ENCODE peak calls at places on chromosomes 3 and 15, in eight cellular contexts. M is brain microvascular endothelial cell, O is WERI-Rb-1, G is SK-N-SH, A is HFF-Myc, P is fibroblast of pulmonary artery, L is RWPE2, F is heart right ventricle. E is an unnamed sample.

GRCh38 chr3:188021502-188022040 is 132.4 kb upstream of the LPP start:
- DNase-seq in M (peak), O (no peak), G (no peak), A (peak), P (peak), L (no peak), F (no peak), E (peak)

GRCh38 chr3:30578479-30578878 is 27.9 kb upstream of the TGFBR2 start:
- DNase-seq in M (peak), O (no peak), G (no peak), A (peak), P (peak), L (no peak), F (peak), E (peak)

GRCh38 chr3:13621381-13622221 is 72.7 kb downstream of the FBLN2 start:
- DNase-seq in M (no peak), O (no peak), G (no peak), A (no peak), P (no peak), L (no peak), F (no peak), E (no peak)

GRCh38 chr3:189304465-189305341 is 132.9 kb downstream of the TPRG1 start:
- DNase-seq in M (no peak), O (no peak), G (no peak), A (no peak), P (no peak), L (peak), F (no peak), E (peak)

GRCh38 chr3:49553320-49553689 is 972 bp upstream of the BSN start:
- DNase-seq in M (no peak), O (no peak), G (no peak), A (no peak), P (peak), L (no peak), F (no peak), E (no peak)

GRCh38 chr15:75431682-75432081 is 19.8 kb downstream of the SIN3A start:
- DNase-seq in M (no peak), O (no peak), G (no peak), A (no peak), P (no peak), L (no peak), F (no peak), E (peak)

GRCh38 chr3:132418916-132419315 is 1.6 kb downstream of the DNAJC13 start:
- DNase-seq in M (no peak), O (no peak), G (no peak), A (no peak), P (peak), L (no peak), F (no peak), E (peak)

GRCh38 chr3:134603480-134603879 is 47.3 kb downstream of the KY start:
- DNase-seq in M (no peak), O (no peak), G (no peak), A (no peak), P (no peak), L (no peak), F (no peak), E (no peak)

GRCh38 chr3:10957976-10958749 is 34.4 kb upstream of the SLC6A1 start:
- DNase-seq in M (no peak), O (no peak), G (no peak), A (no peak), P (peak), L (no peak), F (peak), E (no peak)

GRCh38 chr15:91603681-91604080 is 249.8 kb upstream of the SLCO3A1 start:
- DNase-seq in M (no peak), O (no peak), G (no peak), A (no peak), P (peak), L (no peak), F (no peak), E (peak)

GRCh38 chr15:74837482-74837881 is 5.5 kb downstream of the ULK3 start:
- DNase-seq in M (no peak), O (no peak), G (no peak), A (no peak), P (no peak), L (peak), F (no peak), E (no peak)

GRCh38 chr15:49918106-49918505 is 200.9 kb downstream of the ATP8B4 start:
- DNase-seq in M (peak), O (no peak), G (no peak), A (no peak), P (peak), L (no peak), F (peak), E (peak)

GRCh38 chr3:156175570-156175969 is 55.2 kb downstream of the KCNAB1 start:
- DNase-seq in M (no peak), O (no peak), G (no peak), A (no peak), P (no peak), L (no peak), F (no peak), E (peak)

GRCh38 chr15:73493936-73494335 is 51.0 kb downstream of the REC114 start:
- DNase-seq in M (no peak), O (no peak), G (no peak), A (no peak), P (no peak), L (no peak), F (no peak), E (no peak)

GRCh38 chr3:188272481-188273372 is 118.8 kb downstream of the LPP start:
- DNase-seq in M (peak), O (no peak), G (no peak), A (peak), P (peak), L (no peak), F (no peak), E (peak)

GRCh38 chr15:100728371-100729201 is 126.2 kb downstream of the ASB7 start:
- DNase-seq in M (no peak), O (peak), G (peak), A (no peak), P (no peak), L (peak), F (no peak), E (no peak)

GRCh38 chr3:197022405-197023231 is 7.0 kb downstream of the MELTF start:
- DNase-seq in M (no peak), O (no peak), G (peak), A (no peak), P (no peak), L (peak), F (no peak), E (no peak)

GRCh38 chr15:98838387-98839259 is 169.0 kb downstream of the PGPEP1L start:
- DNase-seq in M (no peak), O (no peak), G (no peak), A (no peak), P (no peak), L (no peak), F (no peak), E (no peak)

GRCh38 chr3:143901105-143901504 is 52.8 kb upstream of the SLC9A9 start:
- DNase-seq in M (peak), O (no peak), G (no peak), A (peak), P (peak), L (no peak), F (no peak), E (peak)

GRCh38 chr3:30943206-30943605 is 48.7 kb upstream of the GADL1 start:
- DNase-seq in M (no peak), O (no peak), G (no peak), A (no peak), P (no peak), L (no peak), F (no peak), E (no peak)

GRCh38 chr15:48887144-48887543 is 9.2 kb downstream of the EID1 start:
- DNase-seq in M (no peak), O (no peak), G (no peak), A (no peak), P (no peak), L (no peak), F (no peak), E (no peak)

GRCh38 chr3:161171639-161172552 is 49.2 kb upstream of the NMD3 start:
- DNase-seq in M (no peak), O (no peak), G (no peak), A (no peak), P (peak), L (no peak), F (no peak), E (peak)

GRCh38 chr3:66997560-66998074 is 490 bp upstream of the KBTBD8 start:
- DNase-seq in M (peak), O (peak), G (no peak), A (no peak), P (no peak), L (no peak), F (peak), E (no peak)

GRCh38 chr3:42804113-42804830 is at the start of gene HIGD1A:
- DNase-seq in M (peak), O (peak), G (peak), A (peak), P (peak), L (peak), F (peak), E (peak)

GRCh38 chr3:9786209-9786739 is 6.0 kb downstream of the TADA3 start:
- DNase-seq in M (no peak), O (no peak), G (no peak), A (no peak), P (no peak), L (no peak), F (no peak), E (no peak)

GRCh38 chr15:91572110-91572509 is 281.4 kb upstream of the SLCO3A1 start:
- DNase-seq in M (peak), O (no peak), G (no peak), A (no peak), P (peak), L (no peak), F (peak), E (peak)

GRCh38 chr3:161420746-161421145 is 49.4 kb upstream of the SPTSSB start:
- DNase-seq in M (peak), O (no peak), G (no peak), A (no peak), P (no peak), L (peak), F (no peak), E (peak)

GRCh38 chr15:78065284-78065872 is 12.1 kb downstream of the TBC1D2B start:
- DNase-seq in M (peak), O (no peak), G (no peak), A (peak), P (peak), L (no peak), F (peak), E (peak)

GRCh38 chr3:124258057-124258500 is 266.2 kb upstream of the ROPN1 start:
- DNase-seq in M (peak), O (no peak), G (peak), A (no peak), P (peak), L (no peak), F (no peak), E (peak)

GRCh38 chr3:38722760-38723568 is 73.5 kb upstream of the SCN5A start:
- DNase-seq in M (peak), O (no peak), G (no peak), A (no peak), P (peak), L (no peak), F (no peak), E (peak)

GRCh38 chr3:88141458-88142083 is 8.2 kb upstream of the C3orf38 start:
- DNase-seq in M (no peak), O (no peak), G (no peak), A (peak), P (peak), L (no peak), F (no peak), E (peak)

GRCh38 chr15:31079519-31079918 is 22.0 kb downstream of the TRPM1 start:
- DNase-seq in M (peak), O (no peak), G (no peak), A (no peak), P (no peak), L (no peak), F (no peak), E (no peak)

GRCh38 chr3:23232016-23232415 is 28.9 kb downstream of the UBE2E2 start:
- DNase-seq in M (no peak), O (no peak), G (no peak), A (no peak), P (peak), L (no peak), F (no peak), E (no peak)

GRCh38 chr15:48936666-48937065 is 27.1 kb downstream of the SHC4 start:
- DNase-seq in M (peak), O (no peak), G (no peak), A (no peak), P (peak), L (no peak), F (no peak), E (peak)

GRCh38 chr3:95037927-95038326 is 975.1 kb downstream of the NSUN3 start:
- DNase-seq in M (no peak), O (no peak), G (no peak), A (no peak), P (no peak), L (no peak), F (no peak), E (no peak)

GRCh38 chr3:112979244-112979832 is 4.4 kb upstream of the CD200R1 start:
- DNase-seq in M (no peak), O (no peak), G (peak), A (peak), P (peak), L (no peak), F (no peak), E (peak)

GRCh38 chr15:88013111-88013510 is 243.4 kb downstream of the NTRK3 start:
- DNase-seq in M (no peak), O (no peak), G (no peak), A (no peak), P (no peak), L (no peak), F (no peak), E (no peak)

GRCh38 chr15:75531041-75531450 is 48.1 kb downstream of the PTPN9 start:
- DNase-seq in M (peak), O (no peak), G (no peak), A (no peak), P (peak), L (no peak), F (peak), E (peak)

DNA sequence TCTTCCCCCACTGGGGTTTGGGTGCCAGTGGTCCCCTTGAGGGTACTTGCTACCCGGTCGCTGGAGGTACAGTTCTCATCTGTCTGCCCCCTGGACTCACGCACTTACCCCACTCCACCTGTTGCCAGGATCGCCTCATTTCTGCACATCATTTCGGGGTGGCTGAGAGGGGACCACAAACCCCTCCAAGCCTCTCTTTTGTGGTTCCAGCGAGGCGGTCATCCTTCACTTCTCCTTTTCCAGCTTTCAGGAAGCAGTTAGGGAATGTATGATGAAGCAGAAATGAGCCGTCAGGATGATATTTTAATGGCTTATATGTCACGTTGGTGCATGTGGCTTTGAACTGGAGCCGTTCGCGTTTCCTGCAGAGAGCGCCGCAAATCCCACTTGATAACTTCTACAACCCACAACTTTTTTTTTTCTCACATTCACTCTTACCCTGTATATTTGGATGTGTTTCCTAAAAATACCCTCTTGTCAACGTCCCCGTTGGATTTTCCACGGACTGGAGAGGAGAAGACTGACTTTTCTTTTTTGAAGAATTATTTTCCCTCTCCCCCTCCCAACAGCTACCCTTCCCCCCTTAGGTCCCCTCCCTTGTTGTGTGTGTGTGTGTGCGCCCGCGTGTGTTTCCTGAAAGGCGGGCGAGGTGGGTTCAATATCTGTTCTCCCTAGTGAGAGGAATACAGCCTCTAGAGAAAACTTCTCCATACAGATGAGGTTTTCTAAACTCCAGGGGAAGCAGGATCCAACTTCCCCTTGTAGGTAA is at the start of gene ZIC4:
- DNase-seq in M (no peak), O (no peak), G (no peak), A (no peak), P (no peak), L (no peak), F (no peak), E (peak)
- H3K4me3 ChIP-seq in M (peak), O (no peak), G (no peak), A (no peak), P (no peak), L (no peak), F (no peak), E (peak)

GRCh38 chr3:56800373-56801150 is 1.2 kb downstream of the ARHGEF3 start:
- DNase-seq in M (no peak), O (no peak), G (no peak), A (no peak), P (no peak), L (no peak), F (no peak), E (no peak)
- TF ChIP-seq CTCF in M (no peak), O (no peak), G (no peak), A (no peak), P (no peak), L (no peak), F (no peak), E (no peak)

GRCh38 chr3:100681496-100681895 is 27.8 kb upstream of the TFG start:
- DNase-seq in M (no peak), O (no peak), G (no peak), A (no peak), P (no peak), L (no peak), F (no peak), E (no peak)
- H3K4me3 ChIP-seq in M (no peak), O (no peak), G (no peak), A (no peak), P (no peak), L (no peak), F (no peak), E (no peak)

GRCh38 chr3:168053115-168053514 is 42.6 kb downstream of the GOLIM4 start:
- DNase-seq in M (no peak), O (no peak), G (no peak), A (no peak), P (peak), L (no peak), F (no peak), E (no peak)
- TF ChIP-seq CTCF in M (no peak), O (no peak), G (peak), A (peak), P (peak), L (peak), F (peak), E (peak)

DNA sequence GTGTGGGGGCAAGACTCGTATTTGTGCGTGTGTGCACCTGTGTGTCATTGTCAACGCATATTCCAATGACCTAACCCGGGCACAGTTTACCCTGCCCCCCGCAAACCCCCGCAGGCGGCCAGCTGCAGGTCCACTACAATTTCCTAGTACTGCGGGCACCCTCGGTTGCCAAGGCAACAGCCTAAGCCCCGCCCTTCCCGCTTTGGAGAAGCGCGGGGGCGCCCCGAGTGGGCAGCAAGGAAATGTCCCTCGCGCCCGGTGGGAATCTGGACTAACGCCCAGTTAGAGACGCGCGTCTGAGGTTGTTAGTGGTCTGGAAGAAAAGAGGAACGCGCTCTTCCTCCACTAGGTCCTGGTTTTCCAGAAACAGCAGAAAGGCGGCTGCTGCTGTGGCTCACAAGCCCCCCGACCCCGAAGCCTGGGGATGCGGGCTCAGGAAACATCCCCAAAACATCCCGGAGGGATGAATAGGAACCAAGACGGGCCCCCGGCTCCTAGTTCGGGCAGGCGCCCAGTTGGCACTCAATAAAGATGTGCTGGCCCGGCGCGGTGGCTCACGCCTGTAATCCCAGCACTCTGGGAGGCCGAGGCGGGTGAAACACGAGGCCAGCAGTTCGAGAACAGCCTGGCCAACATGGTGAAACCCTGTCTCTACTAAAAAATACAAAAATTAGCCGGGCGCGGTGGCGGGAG is 1.1 kb downstream of the ABHD14A start:
- DNase-seq in M (peak), O (peak), G (peak), A (no peak), P (peak), L (no peak), F (peak), E (peak)
- H3K4me3 ChIP-seq in M (peak), O (peak), G (peak), A (peak), P (peak), L (no peak), F (peak), E (peak)

GRCh38 chr3:171677706-171678105 is 132.6 kb downstream of the PLD1 start:
- DNase-seq in M (no peak), O (no peak), G (no peak), A (no peak), P (no peak), L (no peak), F (no peak), E (no peak)
- TF ChIP-seq CTCF in M (no peak), O (no peak), G (no peak), A (no peak), P (no peak), L (no peak), F (no peak), E (no peak)

DNA sequence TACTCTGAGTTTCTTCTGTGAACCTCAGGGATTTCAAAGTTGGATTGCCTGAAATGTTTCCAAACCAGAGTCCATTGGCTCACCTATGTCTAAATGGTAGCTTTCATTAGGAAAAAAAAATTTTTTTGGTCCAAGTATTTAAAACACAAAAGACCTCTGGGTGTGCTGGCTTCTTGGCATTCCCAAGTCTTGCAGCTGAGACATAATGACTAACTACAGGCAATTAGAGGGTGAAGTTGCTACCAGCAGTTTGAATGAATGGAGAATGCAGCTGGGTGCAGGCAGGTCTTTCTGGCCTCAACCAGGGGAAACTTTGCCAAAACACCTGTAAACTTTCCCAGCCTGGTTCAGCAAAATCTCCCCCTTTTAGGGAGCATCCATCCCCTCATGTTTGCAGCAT is 134.4 kb downstream of the EDEM1 start:
- DNase-seq in M (no peak), O (no peak), G (no peak), A (no peak), P (no peak), L (no peak), F (no peak), E (peak)
- H3K4me3 ChIP-seq in M (no peak), O (no peak), G (no peak), A (no peak), P (no peak), L (no peak), F (no peak), E (no peak)

GRCh38 chr3:48243886-48244285 is 3.0 kb downstream of the ZNF589 start:
- DNase-seq in M (no peak), O (no peak), G (no peak), A (no peak), P (no peak), L (no peak), F (no peak), E (no peak)

GRCh38 chr3:48245136-48245535 is 4.2 kb downstream of the ZNF589 start:
- DNase-seq in M (no peak), O (no peak), G (no peak), A (no peak), P (no peak), L (no peak), F (no peak), E (no peak)

GRCh38 chr3:48240711-48241491 is at the start of gene ZNF589:
- DNase-seq in M (peak), O (peak), G (peak), A (peak), P (peak), L (peak), F (peak), E (peak)

GRCh38 chr3:48247401-48247807 is 6.5 kb downstream of the ZNF589 start:
- DNase-seq in M (no peak), O (no peak), G (no peak), A (peak), P (peak), L (no peak), F (no peak), E (no peak)

DNA sequence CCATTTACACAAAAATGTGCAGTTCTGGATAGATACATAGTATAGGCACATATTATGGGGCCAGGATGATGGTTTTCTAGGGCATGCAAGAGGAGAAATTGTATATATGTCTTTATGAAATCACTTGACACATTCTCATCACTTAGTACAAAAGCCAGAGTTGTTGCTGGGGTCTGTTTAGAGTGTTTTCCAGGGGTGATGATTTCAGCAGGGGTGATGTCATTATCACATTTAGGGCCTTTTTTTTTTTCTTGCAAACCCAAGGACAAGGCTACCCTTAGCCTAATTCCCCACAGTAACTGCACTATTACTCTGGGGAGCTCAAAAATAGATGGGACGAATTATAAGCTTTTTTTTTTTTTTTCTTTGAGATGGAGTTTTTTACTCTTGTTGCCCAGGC is 3.6 kb downstream of the ZNF589 start:
- DNase-seq in M (no peak), O (no peak), G (no peak), A (no peak), P (no peak), L (no peak), F (no peak), E (no peak)
- TF ChIP-seq CTCF in M (no peak), O (no peak), G (no peak), A (no peak), P (no peak), L (no peak), F (no peak), E (no peak)